ENCODE peak calls at places on chromosomes 16 and 17, in six cellular contexts. F is NCI-H774; N is fibroblast of pulmonary artery; Q is A549; J is M059J; L is activated CD8-positive, alpha-beta T cell treated with anti-CD3 and anti-CD28 coated beads for 36 hours. R is an unnamed sample.

GRCh38 chr17:67902531-67903231 is 77.4 kb downstream of the BPTF start:
- DNase-seq in L (no peak), J (no peak), Q (no peak), F (no peak), N (peak), R (no peak)

GRCh38 chr17:58264407-58265103 is 16.2 kb downstream of the MPO start:
- DNase-seq in J (no peak), F (no peak), Q (no peak), L (no peak), N (no peak), R (no peak)

GRCh38 chr17:1150863-1151685 is 28.7 kb downstream of the ABR start:
- DNase-seq in F (no peak), N (no peak), Q (no peak), L (no peak), J (no peak), R (no peak)

GRCh38 chr17:45270828-45271418 is 9.0 kb upstream of the SPATA32 start:
- DNase-seq in F (no peak), Q (peak), L (peak), J (no peak), N (no peak), R (no peak)

GRCh38 chr16:11989238-11990160 is 13.0 kb downstream of the SNX29 start:
- DNase-seq in N (no peak), Q (no peak), J (no peak), F (no peak), L (no peak), R (no peak)

GRCh38 chr16:85144026-85144915 is 32.0 kb upstream of the CIBAR2 start:
- DNase-seq in L (no peak), Q (no peak), J (peak), N (no peak), F (no peak), R (no peak)

GRCh38 chr16:78816499-78817441 is 717.3 kb downstream of the WWOX start:
- DNase-seq in J (no peak), F (no peak), N (no peak), L (no peak), Q (no peak), R (no peak)

GRCh38 chr17:34725740-34726139 is 146.4 kb downstream of the TMEM132E start:
- DNase-seq in Q (no peak), J (no peak), F (no peak), L (no peak), N (no peak), R (no peak)

GRCh38 chr16:72824761-72825160 is 223.2 kb downstream of the ZFHX3 start:
- DNase-seq in Q (no peak), L (no peak), J (no peak), F (no peak), N (no peak), R (no peak)

GRCh38 chr17:4853195-4853762 is 20.1 kb downstream of the MINK1 start:
- DNase-seq in J (no peak), Q (no peak), N (no peak), L (peak), F (no peak), R (no peak)

R was measured in GM13977.